ENCODE peak calls at places on chromosomes 4 and X, in five cellular contexts. N is COR-L47, C is fibroblast of mammary gland, G is endothelial cell, X is NCI-H1417. R is an unnamed sample.

GRCh38 chr4:10006236-10006603 is 15.1 kb downstream of the SLC2A9 start:
- DNase-seq in C (peak), G (no peak), X (peak), N (peak), R (no peak)

GRCh38 chrX:86935988-86936387 is 581.6 kb upstream of the KLHL4 start:
- DNase-seq in N (no peak), C (no peak), G (no peak), X (no peak), R (no peak)

GRCh38 chrX:71906133-71906532 is 4.5 kb upstream of the NHSL2 start:
- DNase-seq in X (no peak), N (no peak), G (no peak), C (no peak), R (no peak)

GRCh38 chr4:19729873-19730735 is 521.6 kb upstream of the SLIT2 start:
- DNase-seq in C (peak), N (no peak), X (no peak), G (no peak), R (no peak)

GRCh38 chr4:101279377-101279871 is 67.9 kb downstream of the PPP3CA start:
- DNase-seq in N (no peak), X (no peak), C (peak), G (no peak), R (no peak)

GRCh38 chr4:173835863-173836262 is 305.8 kb upstream of the HAND2 start:
- DNase-seq in N (no peak), C (peak), X (no peak), G (no peak), R (peak)

GRCh38 chr4:148986951-148987350 is 544.7 kb upstream of the NR3C2 start:
- DNase-seq in C (no peak), G (no peak), N (no peak), X (no peak), R (no peak)

GRCh38 chr4:145098675-145099037 is 545 bp downstream of the ABCE1 start:
- DNase-seq in X (peak), C (peak), G (no peak), N (peak), R (no peak)

GRCh38 chr4:15506464-15506863 is 36.8 kb downstream of the CC2D2A start:
- DNase-seq in N (no peak), C (peak), G (no peak), X (no peak), R (no peak)

GRCh38 chr4:3009422-3009821 is 46.1 kb downstream of the GRK4 start:
- DNase-seq in N (no peak), X (peak), C (peak), G (no peak), R (no peak)

GRCh38 chr4:59987289-59987688 is 1212.8 kb upstream of the ADGRL3 start:
- DNase-seq in X (no peak), N (no peak), C (no peak), G (no peak), R (no peak)

GRCh38 chr4:28444886-28445496 is 1584.3 kb downstream of the STIM2 start:
- DNase-seq in C (peak), G (no peak), N (no peak), X (no peak), R (no peak)

GRCh38 chrX:39730671-39731389 is 366.9 kb downstream of the BCOR start:
- DNase-seq in G (peak), N (no peak), C (peak), X (peak), R (no peak)

GRCh38 chr4:7124643-7125442 is 57.0 kb upstream of the GRPEL1 start:
- DNase-seq in X (peak), C (peak), N (no peak), G (no peak), R (no peak)